ENCODE peak calls at places on chromosomes 12 and 14, in four cellular contexts. B is HS-27A, X is substantia nigra, Q is cardiac septum. H is an unnamed sample.

GRCh38 chr12:74476234-74476633 is 61.4 kb upstream of the ATXN7L3B start:
- DNase-seq in B (no peak), X (no peak), Q (no peak), H (no peak)

GRCh38 chr12:131275824-131276223 is 322.1 kb downstream of the ADGRD1 start:
- DNase-seq in B (no peak), X (no peak), Q (no peak), H (no peak)

GRCh38 chr14:47240755-47241437 is 434.5 kb downstream of the MDGA2 start:
- DNase-seq in B (no peak), X (no peak), Q (no peak), H (no peak)

GRCh38 chr14:79693935-79694334 is 517.4 kb downstream of the DIO2 start:
- DNase-seq in B (no peak), X (no peak), Q (no peak), H (no peak)

GRCh38 chr12:7144414-7145120 is 14.4 kb downstream of the CLSTN3 start:
- DNase-seq in B (no peak), X (no peak), Q (no peak), H (peak; percentile 41)

GRCh38 chr12:65902504-65902903 is 78.2 kb downstream of the HMGA2 start:
- DNase-seq in B (no peak), X (no peak), Q (no peak), H (no peak)

GRCh38 chr12:47394070-47394469 is 311.8 kb downstream of the RPAP3 start:
- DNase-seq in B (no peak), X (no peak), Q (no peak), H (no peak)

GRCh38 chr14:90301580-90302181 is 30.1 kb downstream of the NRDE2 start:
- DNase-seq in B (no peak), X (peak; percentile 14), Q (no peak), H (peak; percentile 34)

GRCh38 chr12:114415525-114415868 is 9.6 kb upstream of the TBX5 start:
- DNase-seq in B (no peak), X (no peak), Q (no peak), H (no peak)

GRCh38 chr12:124361074-124361965 is 66.4 kb downstream of the RFLNA start:
- DNase-seq in B (no peak), X (no peak), Q (no peak), H (no peak)

GRCh38 chr12:54251667-54252284 is 28.1 kb downstream of the CBX5 start:
- DNase-seq in B (no peak), X (no peak), Q (no peak), H (peak; percentile 73)